ENCODE peak calls at places on chromosomes 13 and 19, in six cellular contexts. M is naive thymus-derived CD4-positive, alpha-beta T cell; U is progenitor cell of endocrine pancreas; T is heart left ventricle; P is NCI-H1092 treated with DMSO at 0.1 percent for 48 hours; H is substantia nigra. J is an unnamed sample.

GRCh38 chr19:14479985-14480694 is 5.0 kb upstream of the PTGER1 start:
- DNase-seq in M (peak), U (peak), T (no peak), P (no peak), H (no peak), J (no peak)

GRCh38 chr13:108508263-108508662 is 121.1 kb upstream of the MYO16 start:
- DNase-seq in M (peak), U (no peak), T (no peak), P (peak), H (no peak), J (no peak)

GRCh38 chr13:69706807-69707206 is 400.8 kb upstream of the ATXN8OS start:
- DNase-seq in M (no peak), U (no peak), T (no peak), P (no peak), H (no peak), J (no peak)

GRCh38 chr13:101242720-101243119 is 173.6 kb downstream of the NALCN start:
- DNase-seq in M (no peak), U (no peak), T (no peak), P (no peak), H (no peak), J (no peak)

GRCh38 chr13:70310720-70311119 is 202.5 kb upstream of the KLHL1 start:
- DNase-seq in M (no peak), U (no peak), T (no peak), P (peak), H (no peak), J (no peak)

GRCh38 chr19:30693179-30693578 is 321.0 kb downstream of the ZNF536 start:
- DNase-seq in M (no peak), U (no peak), T (no peak), P (no peak), H (no peak), J (no peak)

GRCh38 chr13:21106089-21106488 is 44.7 kb upstream of the LATS2 start:
- DNase-seq in M (no peak), U (no peak), T (no peak), P (peak), H (no peak), J (no peak)

GRCh38 chr19:1522838-1523237 is 1.0 kb upstream of the PLK5 start:
- DNase-seq in M (no peak), U (no peak), T (no peak), P (no peak), H (no peak), J (no peak)

GRCh38 chr13:77429320-77430142 is 102.6 kb upstream of the MYCBP2 start:
- DNase-seq in M (no peak), U (no peak), T (no peak), P (no peak), H (no peak), J (no peak)

GRCh38 chr19:55645512-55645881 is 2.0 kb downstream of the ZNF581 start:
- DNase-seq in M (no peak), U (no peak), T (no peak), P (no peak), H (no peak), J (no peak)

GRCh38 chr13:25980255-25980654 is 71.6 kb downstream of the SHISA2 start:
- DNase-seq in M (no peak), U (no peak), T (no peak), P (peak), H (no peak), J (no peak)

GRCh38 chr13:24199016-24199415 is 38.5 kb downstream of the SPATA13 start:
- DNase-seq in M (no peak), U (no peak), T (no peak), P (no peak), H (no peak), J (no peak)

GRCh38 chr13:28530729-28531194 is 35.8 kb upstream of the FLT1 start:
- DNase-seq in M (no peak), U (no peak), T (no peak), P (no peak), H (no peak), J (no peak)

GRCh38 chr19:2282062-2282861 is at the start of gene PEAK3:
- DNase-seq in M (no peak), U (no peak), T (peak), P (no peak), H (no peak), J (peak)

GRCh38 chr13:36261976-36262375 is 35.6 kb downstream of the CCDC169 start:
- DNase-seq in M (no peak), U (no peak), T (no peak), P (no peak), H (no peak), J (no peak)

GRCh38 chr19:16566161-16566560 is 6.1 kb downstream of the SLC35E1 start:
- DNase-seq in M (peak), U (no peak), T (no peak), P (no peak), H (no peak), J (no peak)

GRCh38 chr13:102873653-102874052 is 27.8 kb downstream of the ERCC5 start:
- DNase-seq in M (no peak), U (no peak), T (no peak), P (no peak), H (no peak), J (no peak)

GRCh38 chr13:32537580-32538233 is 888 bp downstream of the N4BP2L2 start:
- DNase-seq in M (peak), U (peak), T (peak), P (no peak), H (peak), J (no peak)

GRCh38 chr13:57636811-57637210 is 5.3 kb downstream of the PCDH17 start:
- DNase-seq in M (no peak), U (no peak), T (no peak), P (no peak), H (no peak), J (no peak)

GRCh38 chr13:111614009-111614408 is 293.6 kb downstream of the TEX29 start:
- DNase-seq in M (no peak), U (no peak), T (no peak), P (no peak), H (no peak), J (no peak)

GRCh38 chr19:45439569-45440258 is 16.0 kb upstream of the ERCC1 start:
- DNase-seq in M (peak), U (peak), T (peak), P (peak), H (peak), J (peak)

GRCh38 chr13:104577029-104577820 is 1511.0 kb upstream of the SLC10A2 start:
- DNase-seq in M (no peak), U (no peak), T (no peak), P (no peak), H (no peak), J (no peak)

GRCh38 chr13:56558698-56559320 is 581.9 kb upstream of the PRR20A start:
- DNase-seq in M (no peak), U (no peak), T (no peak), P (no peak), H (no peak), J (no peak)

GRCh38 chr19:459724-460511 is 915 bp downstream of the SHC2 start:
- DNase-seq in M (no peak), U (peak), T (peak), P (peak), H (no peak), J (peak)

GRCh38 chr19:35223856-35224505 is 4.6 kb downstream of the FAM187B start:
- DNase-seq in M (no peak), U (no peak), T (no peak), P (no peak), H (no peak), J (no peak)

GRCh38 chr19:3405261-3405653 is 38.9 kb downstream of the NFIC start:
- DNase-seq in M (no peak), U (no peak), T (no peak), P (no peak), H (no peak), J (peak)

GRCh38 chr19:23071087-23071511 is 45.7 kb upstream of the ZNF730 start:
- DNase-seq in M (no peak), U (no peak), T (peak), P (peak), H (no peak), J (no peak)

GRCh38 chr13:71240906-71241305 is 626.1 kb downstream of the DACH1 start:
- DNase-seq in M (no peak), U (no peak), T (no peak), P (peak), H (no peak), J (no peak)

GRCh38 chr19:51689751-51690358 is 3.3 kb upstream of the SPACA6 start:
- DNase-seq in M (no peak), U (peak), T (peak), P (peak), H (no peak), J (no peak)

GRCh38 chr13:35139591-35139990 is 197.5 kb downstream of the NBEA start:
- DNase-seq in M (no peak), U (no peak), T (no peak), P (no peak), H (no peak), J (no peak)

GRCh38 chr19:40465781-40466218 is 255 bp upstream of the BLVRB start:
- DNase-seq in M (peak), U (peak), T (peak), P (peak), H (peak), J (peak)

GRCh38 chr19:11265785-11266236 is 3.5 kb upstream of the DOCK6 start:
- DNase-seq in M (no peak), U (no peak), T (no peak), P (peak), H (no peak), J (no peak)

GRCh38 chr13:94217370-94217769 is 262.1 kb downstream of the DCT start:
- DNase-seq in M (no peak), U (no peak), T (no peak), P (no peak), H (no peak), J (no peak)

GRCh38 chr19:1065606-1066109 is 1.3 kb upstream of the ARHGAP45 start:
- DNase-seq in M (peak), U (no peak), T (no peak), P (no peak), H (no peak), J (no peak)

J was measured in caudate nucleus.